ENCODE peak calls at places on chromosomes 7 and 10, in four cellular contexts. C, J, Z and W are unnamed samples.

GRCh38 chr7:70190266-70190665 is 592.0 kb downstream of the AUTS2 start:
- DNase-seq in C (no peak), J (no peak), Z (no peak), W (no peak)

GRCh38 chr7:7190142-7190541 is 7.8 kb downstream of the C1GALT1 start:
- DNase-seq in C (no peak), J (no peak), Z (peak; percentile 59), W (peak; percentile 34)

GRCh38 chr7:117322741-117323584 is at the start of gene WNT2:
- DNase-seq in C (no peak), J (no peak), Z (peak; percentile 51), W (no peak)

GRCh38 chr7:151435103-151435916 is 4.6 kb downstream of the CRYGN start:
- DNase-seq in C (no peak), J (no peak), Z (no peak), W (no peak)

GRCh38 chr10:19977097-19977521 is 160.9 kb downstream of the PLXDC2 start:
- DNase-seq in C (no peak), J (no peak), Z (no peak), W (no peak)

GRCh38 chr10:30186371-30186875 is 127.0 kb upstream of the JCAD start:
- DNase-seq in C (peak; percentile 30), J (no peak), Z (no peak), W (no peak)

GRCh38 chr10:26503911-26504310 is 65.8 kb downstream of the APBB1IP start:
- DNase-seq in C (no peak), J (no peak), Z (no peak), W (no peak)

GRCh38 chr10:103781329-103782061 is 73.9 kb downstream of the SH3PXD2A start:
- DNase-seq in C (no peak), J (no peak), Z (peak; percentile 58), W (no peak)

DNA sequence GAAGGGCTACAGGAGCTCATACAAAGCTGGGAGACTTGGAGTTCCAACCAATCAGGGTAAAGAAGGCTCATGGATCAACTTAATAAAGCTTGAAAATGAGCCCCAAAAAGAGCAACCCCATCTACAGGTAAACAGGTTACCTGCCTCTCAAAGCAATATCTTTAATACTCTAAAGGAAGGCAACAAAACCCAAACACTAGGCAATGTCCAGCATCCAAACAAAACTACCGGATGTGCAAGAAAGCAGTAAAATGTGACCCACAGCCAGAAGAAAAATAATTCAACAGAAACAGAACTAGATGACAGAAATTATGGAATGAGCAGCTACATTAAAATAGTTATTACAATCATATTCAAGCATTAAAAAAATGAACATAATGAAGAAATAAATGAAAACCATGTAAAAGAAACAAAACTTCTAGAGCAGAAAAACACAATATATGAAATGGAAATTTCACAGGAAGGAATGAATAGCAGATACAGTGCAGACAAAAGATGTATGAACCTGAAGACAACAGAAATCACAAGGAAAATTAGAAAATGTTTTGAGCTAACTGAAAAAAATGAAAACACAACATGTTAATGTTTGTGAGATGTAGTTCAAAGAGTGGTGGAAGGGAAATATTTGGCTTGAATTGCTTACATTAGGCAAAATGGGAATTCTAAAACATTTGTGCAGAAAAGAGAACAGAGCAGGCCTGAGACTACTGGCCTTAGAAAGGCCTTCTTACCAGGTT is 30.5 kb upstream of the ZMIZ1 start:
- DNase-seq in C (no peak), J (no peak), Z (no peak), W (no peak)
- H3K27me3 ChIP-seq in C (no peaks in the 10 kb centered on the region), J (no peaks in the 10 kb centered on the region), Z (no peaks in the 10 kb centered on the region), W (no peaks in the 10 kb centered on the region)

GRCh38 chr7:4602905-4603842 is 78.9 kb upstream of the FOXK1 start:
- DNase-seq in C (no peak), J (no peak), Z (no peak), W (no peak)
- H3K27me3 ChIP-seq in C (no peaks in the 10 kb centered on the region), J (no peaks in the 10 kb centered on the region), Z (peaks cover 27% of the 10 kb centered on the region), W (no peaks in the 10 kb centered on the region)

GRCh38 chr7:81327873-81328272 is 409.0 kb upstream of the SEMA3C start:
- DNase-seq in C (no peak), J (no peak), Z (no peak), W (no peak)

GRCh38 chr7:81333536-81333935 is 414.7 kb upstream of the SEMA3C start:
- DNase-seq in C (no peak), J (no peak), Z (no peak), W (no peak)

GRCh38 chr7:81330108-81330507 is 411.3 kb upstream of the SEMA3C start:
- DNase-seq in C (no peak), J (no peak), Z (no peak), W (no peak)

GRCh38 chr7:81333004-81333403 is 414.2 kb upstream of the SEMA3C start:
- DNase-seq in C (no peak), J (no peak), Z (peak; percentile 51), W (no peak)

GRCh38 chr7:81331061-81332018 is 412.5 kb upstream of the SEMA3C start:
- DNase-seq in C (no peak), J (no peak), Z (peak; percentile 34), W (no peak)
- H3K27me3 ChIP-seq in C (no peaks in the 10 kb centered on the region), J (no peaks in the 10 kb centered on the region), Z (no peaks in the 10 kb centered on the region), W (no peaks in the 10 kb centered on the region)

DNA sequence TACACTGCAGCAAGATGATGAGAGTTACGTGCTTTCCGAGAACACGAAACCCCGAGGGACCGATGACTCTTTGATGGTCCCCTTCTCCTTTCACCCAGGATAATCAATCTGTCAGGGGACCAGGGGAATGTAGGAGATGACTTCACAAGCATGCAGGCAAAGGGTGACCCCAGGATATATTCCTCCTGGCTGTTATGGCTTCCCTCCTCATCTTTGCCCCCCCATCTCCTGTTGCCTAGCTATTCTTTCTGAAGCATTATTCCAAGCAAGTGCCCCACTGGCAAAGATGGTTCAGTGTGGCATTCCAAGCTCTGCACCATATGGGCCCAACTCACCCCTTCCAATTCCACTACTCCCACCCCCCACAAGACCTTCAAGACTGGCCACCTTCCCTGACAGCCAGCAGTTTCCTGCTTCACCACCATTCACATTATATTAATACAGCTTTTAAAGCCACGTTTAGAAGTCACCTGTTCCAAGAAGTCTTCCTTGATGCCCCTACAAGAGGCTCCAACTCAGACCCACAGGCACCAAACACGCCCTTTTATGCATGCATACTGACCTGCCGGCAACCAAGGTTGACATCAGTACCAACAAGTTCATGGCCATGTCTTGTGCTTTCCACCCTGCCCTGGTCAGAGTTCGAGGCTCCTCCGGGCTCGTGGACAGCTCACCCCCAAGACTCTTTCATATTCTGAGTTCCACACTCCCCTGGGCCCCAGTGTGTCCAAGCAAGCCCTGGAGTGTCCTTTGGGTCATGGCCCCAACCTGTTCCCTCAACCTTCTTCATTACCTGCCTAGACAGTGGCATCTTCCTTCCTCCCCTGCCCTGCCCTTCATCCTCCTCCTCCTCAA is 40.3 kb downstream of the HIF1AN start:
- DNase-seq in C (no peak), J (no peak), Z (no peak), W (no peak)
- H3K27me3 ChIP-seq in C (no peaks in the 10 kb centered on the region), J (peaks cover 5% of the 10 kb centered on the region), Z (peaks cover 60% of the 10 kb centered on the region), W (peaks cover 10% of the 10 kb centered on the region)

GRCh38 chr10:43226441-43226840 is 40.4 kb downstream of the RASGEF1A start:
- DNase-seq in C (peak; percentile 2), J (peak; percentile 12), Z (no peak), W (peak; percentile 1)

GRCh38 chr10:43229208-43230061 is 37.4 kb downstream of the RASGEF1A start:
- DNase-seq in C (peak; percentile 4), J (peak; percentile 21), Z (peak; percentile 20), W (peak; percentile 23)

GRCh38 chr10:43226851-43227845 is 39.7 kb downstream of the RASGEF1A start:
- DNase-seq in C (peak; percentile 3), J (peak; percentile 13), Z (no peak), W (peak; percentile 2)

GRCh38 chr10:43228783-43229207 is 38.1 kb downstream of the RASGEF1A start:
- DNase-seq in C (no peak), J (no peak), Z (no peak), W (peak; percentile 3)

GRCh38 chr10:43227911-43228782 is 38.7 kb downstream of the RASGEF1A start:
- DNase-seq in C (peak; percentile 4), J (peak; percentile 12), Z (no peak), W (peak; percentile 2)
- H3K27me3 ChIP-seq in C (peaks cover 25% of the 10 kb centered on the region), J (peaks cover 9% of the 10 kb centered on the region), Z (peaks cover 67% of the 10 kb centered on the region), W (peaks cover 22% of the 10 kb centered on the region)

GRCh38 chr7:1259621-1260020 is 26.9 kb downstream of the UNCX start:
- DNase-seq in C (no peak), J (no peak), Z (no peak), W (no peak)
- H3K27me3 ChIP-seq in C (peaks cover 33% of the 10 kb centered on the region), J (peaks cover 31% of the 10 kb centered on the region), Z (peaks cover 41% of the 10 kb centered on the region), W (peaks cover 94% of the 10 kb centered on the region)

DNA sequence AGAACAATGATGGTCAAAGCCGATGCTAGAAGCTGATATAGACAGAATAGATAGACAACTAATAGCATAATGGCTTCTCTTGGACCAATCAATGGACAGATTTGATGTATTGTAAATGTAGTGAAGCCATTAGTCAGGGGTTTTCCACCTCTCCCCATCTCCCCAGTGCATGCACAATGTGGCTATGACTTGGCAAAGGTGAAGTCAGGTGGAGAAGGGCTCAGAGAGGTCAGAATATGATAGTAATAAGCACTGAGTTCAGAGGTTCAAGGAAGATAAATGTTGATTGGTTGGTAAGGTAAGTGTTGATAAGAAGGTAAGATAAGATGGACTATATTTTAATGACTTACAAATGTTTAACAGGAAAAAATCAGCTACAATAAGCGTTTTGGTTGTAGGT is 28.5 kb downstream of the BLNK start:
- DNase-seq in C (no peak), J (no peak), Z (no peak), W (no peak)
- H3K27me3 ChIP-seq in C (no peaks in the 10 kb centered on the region), J (no peaks in the 10 kb centered on the region), Z (peaks cover 11% of the 10 kb centered on the region), W (no peaks in the 10 kb centered on the region)